ENCODE peak calls at places on chromosomes 1 and 21, in four cellular contexts. L is mucosa of descending colon, G is GM06990, I is pancreas. V is an unnamed sample.

GRCh38 chr1:98493469-98493868 is 168.1 kb upstream of the SNX7 start:
- DNase-seq in I (no peak), L (no peak), G (no peak), V (no peak)

GRCh38 chr1:98468111-98468717 is 193.3 kb upstream of the SNX7 start:
- DNase-seq in L (no peak), G (no peak), I (no peak), V (peak; percentile 89)

GRCh38 chr1:39852214-39852791 is 31.0 kb downstream of the TRIT1 start:
- DNase-seq in G (no peak), L (no peak), I (no peak), V (peak; percentile 71)

GRCh38 chr1:150793231-150793630 is 14.8 kb downstream of the CTSK start:
- DNase-seq in I (no peak), L (no peak), G (no peak), V (no peak)

GRCh38 chr1:219958875-219959417 is 30.6 kb upstream of the SLC30A10 start:
- DNase-seq in I (no peak), L (peak; percentile 48), G (no peak), V (no peak)

GRCh38 chr1:115291731-115292130 is 46.3 kb downstream of the NGF start:
- DNase-seq in L (no peak), I (no peak), G (no peak), V (peak; percentile 19)

GRCh38 chr1:96473791-96474452 is 247.7 kb upstream of the PTBP2 start:
- DNase-seq in I (no peak), L (no peak), G (no peak), V (peak; percentile 57)

GRCh38 chr1:17671314-17671705 is 83.8 kb upstream of the ACTL8 start:
- DNase-seq in G (no peak), L (no peak), I (no peak), V (no peak)

GRCh38 chr21:38380391-38381137 is 117.7 kb downstream of the ERG start:
- DNase-seq in I (no peak), L (no peak), G (no peak), V (peak; percentile 62)

GRCh38 chr1:107430540-107431228 is 289.8 kb downstream of the NTNG1 start:
- DNase-seq in L (no peak), I (peak; percentile 14), G (no peak), V (peak; percentile 70)

GRCh38 chr1:151819951-151820623 is 11.5 kb downstream of the RORC start:
- DNase-seq in I (peak; percentile 75), G (no peak), L (no peak), V (no peak)

GRCh38 chr1:53078333-53079101 is 16.5 kb downstream of the PODN start:
- DNase-seq in I (no peak), L (peak; percentile 13), G (no peak), V (no peak)

GRCh38 chr1:31412732-31413404 is at the start of gene SERINC2:
- DNase-seq in G (no peak), I (peak; percentile 71), L (peak; percentile 82), V (no peak)

GRCh38 chr1:103129255-103129654 is 20.9 kb upstream of the COL11A1 start:
- DNase-seq in G (no peak), L (no peak), I (no peak), V (peak; percentile 79)

GRCh38 chr1:202697038-202697437 is 13.2 kb downstream of the SYT2 start:
- DNase-seq in L (peak; percentile 61), G (no peak), I (peak; percentile 66), V (no peak)

GRCh38 chr1:217881131-217881543 is 250.0 kb downstream of the SPATA17 start:
- DNase-seq in I (no peak), L (no peak), G (no peak), V (no peak)

GRCh38 chr1:33349778-33350610 is 29.1 kb upstream of the A3GALT2 start:
- DNase-seq in I (peak; percentile 91), L (peak; percentile 93), G (peak; percentile 86), V (peak; percentile 85)

GRCh38 chr1:154694995-154695394 is 87.0 kb upstream of the ADAR start:
- DNase-seq in L (no peak), I (no peak), G (no peak), V (no peak)

GRCh38 chr1:156496211-156496761 is 4.3 kb downstream of the MEF2D start:
- DNase-seq in L (peak; percentile 57), I (peak; percentile 53), G (peak; percentile 57), V (no peak)

GRCh38 chr1:46043491-46044017 is 88.9 kb downstream of the PIK3R3 start:
- DNase-seq in I (no peak), L (no peak), G (peak; percentile 79), V (no peak)

GRCh38 chr1:85894651-85895050 is 186.4 kb upstream of the ZNHIT6 start:
- DNase-seq in I (no peak), L (no peak), G (no peak), V (peak; percentile 68)

GRCh38 chr1:7555391-7556185 is 215.5 kb upstream of the VAMP3 start:
- DNase-seq in I (no peak), G (no peak), L (peak; percentile 9), V (no peak)

GRCh38 chr1:53145942-53146708 is 3.7 kb upstream of the SLC1A7 start:
- DNase-seq in G (no peak), L (peak; percentile 47), I (peak; percentile 86), V (peak; percentile 100)

GRCh38 chr1:232211149-232211548 is 418.8 kb downstream of the SIPA1L2 start:
- DNase-seq in I (no peak), G (no peak), L (no peak), V (no peak)

GRCh38 chr1:65208577-65208976 is 60.6 kb downstream of the AK4 start:
- DNase-seq in I (no peak), G (no peak), L (no peak), V (no peak)

GRCh38 chr1:86756062-86756406 is 51.7 kb downstream of the SH3GLB1 start:
- DNase-seq in L (no peak), G (no peak), I (no peak), V (no peak)

DNA sequence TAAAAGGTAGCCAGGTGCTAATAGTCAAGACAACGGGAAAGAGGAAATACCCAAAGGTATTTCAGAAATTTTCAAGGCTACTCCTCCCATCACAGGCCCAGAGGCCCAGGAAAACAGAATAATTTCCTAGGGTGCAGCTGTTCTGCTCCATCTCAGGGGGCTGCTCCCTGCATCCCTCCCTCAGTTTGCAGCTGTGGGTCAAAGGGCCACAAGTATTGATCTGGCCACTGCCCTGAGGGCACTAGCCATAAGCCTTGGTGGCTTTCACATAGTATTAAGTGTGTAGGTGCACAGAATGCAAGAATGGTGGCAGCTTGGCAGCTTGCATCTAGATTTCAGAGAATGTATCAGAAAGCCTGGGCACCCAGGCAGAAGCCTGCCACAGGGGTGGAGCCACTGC is 179.5 kb downstream of the TTLL7 start:
- DNase-seq in I (no peak), G (no peak), L (no peak), V (no peak)
- H3K4me3 ChIP-seq in I (no peak overlapping the region), G (no peak overlapping the region), L (no peak overlapping the region), V (no peak overlapping the region)

DNA sequence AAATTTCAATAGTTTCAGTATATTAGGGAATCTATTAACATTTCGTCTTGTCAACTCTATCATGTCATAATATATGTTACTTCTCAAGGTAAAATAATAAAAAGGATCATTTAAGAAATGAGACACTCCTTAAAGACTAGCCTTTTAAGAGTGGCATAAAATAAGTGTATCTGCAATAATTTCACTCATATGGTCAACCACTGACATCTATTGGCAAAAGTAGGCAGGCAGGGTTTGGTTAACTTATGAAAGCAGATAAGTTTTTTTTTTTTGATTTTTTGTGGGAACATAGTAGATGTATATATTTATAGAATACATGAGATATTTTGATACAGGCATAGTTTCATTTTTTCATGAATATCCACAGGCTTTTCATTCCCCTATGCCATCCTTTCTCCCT is 5.5 kb upstream of the RGS21 start:
- DNase-seq in I (no peak), G (no peak), L (no peak), V (peak; percentile 87)
- TF ChIP-seq CTCF in I (peak; percentile 18), G (peak; percentile 32), L (no peak), V (peak; percentile 80)

GRCh38 chr1:234943801-234944402 is 184.7 kb downstream of the TOMM20 start:
- DNase-seq in G (no peak), L (no peak), I (no peak), V (no peak)

GRCh38 chr1:234942869-234943501 is 185.7 kb downstream of the TOMM20 start:
- DNase-seq in I (no peak), G (no peak), L (no peak), V (no peak)

GRCh38 chr1:234940841-234941240 is 187.8 kb downstream of the TOMM20 start:
- DNase-seq in G (no peak), L (no peak), I (no peak), V (no peak)

GRCh38 chr1:234941711-234942320 is 186.8 kb downstream of the TOMM20 start:
- DNase-seq in L (no peak), G (no peak), I (no peak), V (no peak)

DNA sequence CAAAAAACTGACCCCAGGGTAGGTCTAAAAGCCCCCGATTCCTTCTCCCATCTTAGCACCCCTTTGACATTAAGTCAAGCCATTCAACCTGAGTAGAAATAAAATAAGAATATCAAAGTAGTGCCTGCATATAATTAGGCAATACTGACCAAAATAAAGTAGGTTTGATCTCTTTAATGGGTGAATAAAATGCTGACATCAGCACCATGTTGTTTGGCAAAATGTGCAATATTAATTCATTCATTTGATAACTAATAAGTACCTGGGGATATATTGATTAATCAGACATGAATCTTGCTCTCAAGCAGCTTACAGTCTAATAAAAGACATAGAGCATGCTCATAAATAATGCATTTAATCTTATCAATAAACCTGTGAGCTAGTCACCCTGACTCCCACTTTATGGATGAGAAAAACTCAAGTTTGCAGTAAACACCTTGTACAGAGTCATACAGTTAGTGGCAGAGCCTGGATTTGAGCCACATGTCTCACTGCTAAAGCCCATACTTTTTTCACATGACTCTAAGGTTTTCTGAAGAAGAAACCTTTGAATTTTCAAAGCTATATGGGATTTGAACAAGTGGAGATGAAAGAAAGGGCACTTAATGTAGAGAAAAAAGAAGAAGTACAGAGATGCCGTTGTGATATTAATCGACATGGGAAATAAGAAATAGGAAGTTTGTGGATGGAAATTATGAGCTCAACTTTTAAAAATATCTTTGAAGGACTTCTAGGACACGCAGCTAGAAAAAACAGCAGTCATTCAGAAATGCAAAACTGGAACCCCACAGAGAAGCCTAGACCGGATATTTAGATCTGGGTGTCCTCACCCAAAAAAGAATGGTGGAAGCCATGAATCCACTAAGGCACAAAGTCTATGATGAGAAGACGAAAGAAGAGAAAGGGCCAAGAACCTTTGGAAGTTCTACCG is 183.9 kb downstream of the TOMM20 start:
- DNase-seq in G (no peak), L (no peak), I (no peak), V (no peak)
- H3K4me3 ChIP-seq in G (no peak overlapping the region), L (no peak overlapping the region), I (no peak overlapping the region), V (no peak overlapping the region)

GRCh38 chr1:25461783-25462182 is 31.1 kb downstream of the MACO1 start:
- DNase-seq in G (no peak), L (no peak), I (no peak), V (no peak)

GRCh38 chr1:25460020-25460419 is 29.3 kb downstream of the MACO1 start:
- DNase-seq in L (no peak), G (no peak), I (no peak), V (no peak)

GRCh38 chr1:25458550-25459298 is 28.0 kb downstream of the MACO1 start:
- DNase-seq in I (no peak), L (no peak), G (no peak), V (peak; percentile 57)

GRCh38 chr1:25451903-25452302 is 21.2 kb downstream of the MACO1 start:
- DNase-seq in G (no peak), L (no peak), I (no peak), V (no peak)

DNA sequence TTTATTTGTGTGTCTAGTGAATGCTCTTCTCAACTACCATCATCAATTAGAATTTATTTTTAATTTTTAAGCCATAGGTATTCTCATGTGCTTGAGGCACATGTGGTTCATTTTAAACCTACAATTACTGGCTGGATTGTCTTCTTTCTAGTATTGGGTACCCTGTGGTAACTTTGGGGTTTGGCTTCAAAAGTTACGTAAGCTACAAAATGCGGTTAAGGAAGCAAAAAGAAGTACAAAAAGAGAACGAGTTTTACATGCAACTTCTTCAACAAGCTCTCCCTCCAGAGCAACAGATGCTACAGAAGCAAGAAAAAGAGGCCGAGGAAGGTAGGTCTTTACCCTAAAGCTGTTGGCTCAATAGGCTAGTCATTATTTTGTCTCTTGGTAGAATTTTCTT is 25.8 kb downstream of the MACO1 start:
- DNase-seq in G (no peak), L (no peak), I (no peak), V (no peak)
- TF ChIP-seq CTCF in G (no peak), L (no peak), I (no peak), V (no peak)

V was measured in choroid plexus epithelial cell.